ENCODE peak calls at places on chromosomes 2 and 18, in four cellular contexts. B is HepG2, C is H1, N is GM12878. S is an unnamed sample.

GRCh38 chr2:204731996-204732395 is 186.7 kb downstream of the PARD3B start:
- DNase-seq in N (no peak), B (no peak), C (no peak), S (no peak)

GRCh38 chr2:53859354-53860159 is at the start of gene GPR75:
- DNase-seq in N (no peak), C (no peak), B (no peak), S (peak; percentile 27)

GRCh38 chr2:233439191-233439590 is 84.9 kb downstream of the DGKD start:
- DNase-seq in B (no peak), C (no peak), N (no peak), S (no peak)

GRCh38 chr18:58605027-58606020 is 23.6 kb downstream of the ALPK2 start:
- DNase-seq in C (no peak), B (peak; percentile 99), N (peak; percentile 45), S (no peak)

GRCh38 chr2:201831469-201831868 is 25.1 kb downstream of the CDK15 start:
- DNase-seq in C (no peak), B (no peak), N (no peak), S (no peak)

GRCh38 chr2:224922142-224922727 is 120.0 kb downstream of the DOCK10 start:
- DNase-seq in B (no peak), C (no peak), N (peak; percentile 71), S (no peak)

GRCh38 chr2:85018049-85018447 is 47.1 kb downstream of the KCMF1 start:
- DNase-seq in C (no peak), B (no peak), N (no peak), S (no peak)

GRCh38 chr2:151138507-151138906 is 123.2 kb downstream of the RBM43 start:
- DNase-seq in N (no peak), B (no peak), C (no peak), S (no peak)

GRCh38 chr18:37547196-37547595 is 18.4 kb downstream of the CELF4 start:
- DNase-seq in B (no peak), N (no peak), C (no peak), S (no peak)

GRCh38 chr2:195879153-195879552 is 189.5 kb downstream of the DNAH7 start:
- DNase-seq in N (no peak), C (no peak), B (no peak), S (no peak)

GRCh38 chr2:8790739-8791162 is 46.7 kb downstream of the KIDINS220 start:
- DNase-seq in N (peak; percentile 54), B (no peak), C (no peak), S (no peak)

GRCh38 chr2:235494716-235495372 is 1.0 kb downstream of the AGAP1 start:
- DNase-seq in N (no peak), B (no peak), C (no peak), S (peak; percentile 71)

GRCh38 chr18:23548719-23549118 is 37.6 kb downstream of the NPC1 start:
- DNase-seq in C (no peak), N (no peak), B (no peak), S (no peak)

GRCh38 chr2:239308696-239309397 is 92.0 kb downstream of the HDAC4 start:
- DNase-seq in B (no peak), C (no peak), N (no peak), S (peak; percentile 83)

GRCh38 chr2:227402959-227403358 is 15.2 kb upstream of the SCYGR1 start:
- DNase-seq in C (no peak), N (no peak), B (no peak), S (no peak)

GRCh38 chr2:128374711-128375413 is 56.2 kb upstream of the HS6ST1 start:
- DNase-seq in N (no peak), B (no peak), C (no peak), S (peak; percentile 64)

DNA sequence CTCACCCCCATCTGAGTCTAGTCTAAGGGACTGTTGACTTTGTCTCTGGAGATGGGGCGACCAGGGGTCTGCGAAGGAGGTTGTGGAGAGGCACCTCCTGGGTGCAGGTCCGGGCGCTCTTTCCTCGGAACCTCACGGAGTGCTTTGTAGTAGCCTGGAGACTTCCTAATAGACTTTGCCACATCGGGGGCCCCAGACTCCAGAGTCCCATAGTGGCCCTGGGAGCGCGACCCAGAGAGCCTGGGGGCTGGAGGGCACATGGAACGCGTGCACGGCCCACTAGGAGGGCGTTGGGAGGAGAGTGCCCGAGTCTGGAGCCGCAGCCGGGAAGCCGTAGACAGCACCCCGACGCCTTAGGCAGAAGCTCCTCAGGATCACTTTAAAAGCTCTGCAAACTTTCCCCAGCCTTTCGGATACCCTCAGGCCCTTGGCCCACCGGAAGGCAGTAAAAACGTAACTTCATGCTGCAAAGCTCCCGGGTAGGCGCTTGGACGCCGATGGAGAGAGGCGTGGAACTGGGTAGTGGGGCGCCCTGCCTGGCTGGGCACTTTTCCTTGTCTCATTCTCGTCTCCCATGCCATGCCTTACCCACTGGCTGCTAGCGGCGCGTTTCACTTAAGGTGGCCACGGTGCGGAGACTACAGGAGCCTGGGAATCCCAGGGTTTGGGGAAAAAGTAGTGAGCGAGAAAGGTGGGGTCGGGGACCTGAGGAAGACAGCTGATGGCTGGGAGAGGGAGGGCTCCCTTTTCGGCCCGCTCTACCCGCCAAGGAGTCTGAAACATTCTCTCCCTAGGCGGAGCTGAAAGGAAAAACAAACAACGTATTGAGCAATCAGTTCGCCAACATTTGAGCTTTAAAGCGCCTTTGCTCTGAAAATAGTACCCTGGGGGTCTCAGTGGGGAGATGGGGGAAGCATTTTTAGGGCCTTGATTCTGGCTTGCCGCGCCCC is 141.7 kb downstream of the MEIS1 start:
- DNase-seq in N (no peak), B (peak; percentile 44), C (no peak), S (no peak)
- TF ChIP-seq POLR2AphosphoS5 in N (no peak), B (no peak), C (no peak), S (no peak)

GRCh38 chr2:197306024-197306690 is 4.4 kb downstream of the ANKRD44 start:
- DNase-seq in N (no peak), B (no peak), C (no peak), S (no peak)
- TF ChIP-seq CHD2 in N (peak; percentile 25), B (no peak), C (no peak), S (no peak)

GRCh38 chr18:76450912-76451421 is 44.1 kb downstream of the ZNF516 start:
- DNase-seq in C (no peak), B (no peak), N (peak; percentile 37), S (peak; percentile 91)
- TF ChIP-seq POLR2AphosphoS5 in C (no peak), B (no peak), N (no peak), S (peak; percentile 51)

GRCh38 chr2:10171006-10171800 is 48.7 kb downstream of the RRM2 start:
- DNase-seq in N (no peak), B (no peak), C (no peak), S (peak; percentile 94)

GRCh38 chr2:10169053-10169578 is 46.6 kb downstream of the RRM2 start:
- DNase-seq in C (no peak), B (peak; percentile 57), N (no peak), S (no peak)

GRCh38 chr2:10172033-10172865 is 49.7 kb downstream of the RRM2 start:
- DNase-seq in N (no peak), B (no peak), C (no peak), S (peak; percentile 61)

GRCh38 chr2:10169581-10169980 is 47.0 kb downstream of the RRM2 start:
- DNase-seq in N (no peak), C (no peak), B (no peak), S (peak; percentile 44)

GRCh38 chr2:10170256-10170655 is 47.7 kb downstream of the RRM2 start:
- DNase-seq in C (no peak), B (no peak), N (no peak), S (peak; percentile 63)
- TF ChIP-seq CHD2 in C (no peak), B (no peak), N (no peak), S (no peak)

GRCh38 chr2:61538920-61539559 is 884 bp upstream of the XPO1 start:
- DNase-seq in C (no peak), N (peak; percentile 23), B (peak; percentile 54), S (peak; percentile 8)
- TF ChIP-seq POLR2AphosphoS5 in C (peak; percentile 46), N (no peak), B (no peak), S (no peak)

DNA sequence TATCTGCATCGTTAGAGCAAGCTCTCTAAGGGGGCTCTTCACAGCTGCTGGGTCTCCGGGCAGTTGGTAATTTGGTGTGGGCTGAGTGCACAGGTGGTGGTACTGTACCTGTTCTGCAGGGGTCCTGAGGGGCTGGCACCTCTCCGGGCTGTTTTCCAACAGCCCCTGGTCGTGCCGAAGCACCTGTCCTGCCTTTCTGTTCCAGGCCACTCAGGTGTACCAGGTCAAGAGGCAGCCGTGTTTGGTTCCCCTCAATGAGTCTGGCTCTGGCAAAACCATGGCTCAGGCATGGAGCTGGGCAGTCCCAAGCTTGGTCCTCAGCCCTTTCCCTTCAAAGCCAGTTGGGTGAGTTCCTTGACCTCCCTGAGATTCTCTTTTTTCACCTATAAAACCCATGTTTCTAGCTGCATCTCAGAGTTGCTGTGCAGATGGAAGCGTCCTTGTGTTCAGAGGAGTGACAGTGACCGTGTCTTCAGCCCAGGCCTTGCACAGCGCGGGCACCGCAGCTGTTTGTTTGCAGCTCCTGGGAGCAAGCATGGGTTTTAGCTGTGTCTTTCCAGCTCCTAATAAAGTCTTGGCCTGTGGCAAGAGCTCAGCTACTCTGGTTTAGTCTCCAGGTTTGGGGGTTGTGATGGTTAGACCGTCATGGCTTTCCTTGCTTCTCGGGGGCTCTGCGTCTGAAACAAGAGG is 110.9 kb downstream of the GLI2 start:
- DNase-seq in N (no peak), C (no peak), B (no peak), S (no peak)
- TF ChIP-seq CHD2 in N (no peak), C (no peak), B (no peak), S (no peak)

GRCh38 chr2:145169285-145169684 is 649.4 kb upstream of the ZEB2 start:
- DNase-seq in C (no peak), B (no peak), N (no peak), S (no peak)
- TF ChIP-seq POLR2AphosphoS5 in C (no peak), B (no peak), N (no peak), S (no peak)

S was measured in SK-N-SH.